ENCODE peak calls at places on chromosomes 7 and 10, in seven cellular contexts. G, D, O, L, M, T and S are unnamed samples.

GRCh38 chr10:103096130-103096529 is 96.9 kb downstream of the NT5C2 start:
- DNase-seq in T (no peak), L (no peak), G (no peak), M (no peak), O (no peak), D (no peak), S (no peak)

GRCh38 chr10:96073722-96074121 is 30.3 kb downstream of the CCNJ start:
- DNase-seq in M (no peak), T (no peak), G (peak), L (no peak), D (no peak), O (no peak), S (no peak)

GRCh38 chr7:157627033-157627432 is 290.2 kb downstream of the DNAJB6 start:
- DNase-seq in T (no peak), O (no peak), M (no peak), L (no peak), G (no peak), D (no peak), S (no peak)

GRCh38 chr7:116139007-116139406 is 71.3 kb upstream of the TES start:
- DNase-seq in O (no peak), M (no peak), G (no peak), L (no peak), T (peak), D (no peak), S (no peak)

GRCh38 chr7:111424768-111425167 is 137.5 kb downstream of the IMMP2L start:
- DNase-seq in D (no peak), T (peak), O (peak), G (peak), L (no peak), M (no peak), S (no peak)

GRCh38 chr7:111532625-111533024 is 29.7 kb downstream of the IMMP2L start:
- DNase-seq in G (no peak), D (peak), T (no peak), L (no peak), O (no peak), M (no peak), S (no peak)

GRCh38 chr7:141649865-141650499 is 52.0 kb downstream of the DENND11 start:
- DNase-seq in G (peak), L (no peak), T (peak), D (peak), O (peak), M (peak), S (no peak)

GRCh38 chr10:119313645-119314044 is 106.3 kb downstream of the GRK5 start:
- DNase-seq in O (no peak), M (no peak), T (no peak), L (peak), G (no peak), D (no peak), S (peak)

GRCh38 chr10:86693289-86693688 is 25.0 kb downstream of the LDB3 start:
- DNase-seq in O (no peak), L (no peak), M (no peak), D (no peak), T (no peak), G (no peak), S (no peak)

GRCh38 chr7:1555046-1555812 is 776 bp downstream of the TMEM184A start:
- DNase-seq in O (peak), T (peak), D (no peak), G (peak), L (no peak), M (no peak), S (no peak)

GRCh38 chr10:16887565-16887964 is 70.3 kb upstream of the RSU1 start:
- DNase-seq in G (peak), L (no peak), O (no peak), T (no peak), D (no peak), M (no peak), S (no peak)

GRCh38 chr10:122072491-122072890 is 83.5 kb downstream of the TACC2 start:
- DNase-seq in L (no peak), O (no peak), G (no peak), M (no peak), T (no peak), D (no peak), S (no peak)

GRCh38 chr10:63236113-63236935 is 103.2 kb downstream of the NRBF2 start:
- DNase-seq in G (peak), O (peak), D (no peak), T (peak), L (no peak), M (no peak), S (no peak)

GRCh38 chr10:131901181-131901829 is 497 bp downstream of the PPP2R2D start:
- DNase-seq in D (no peak), L (peak), M (peak), T (peak), O (no peak), G (no peak), S (peak)

GRCh38 chr7:68246189-68246633 is 1249.6 kb downstream of the TYW1 start:
- DNase-seq in L (no peak), O (no peak), D (peak), T (no peak), G (no peak), M (no peak), S (no peak)

GRCh38 chr7:26497801-26498596 is 206.3 kb downstream of the SNX10 start:
- DNase-seq in L (no peak), T (no peak), G (no peak), O (no peak), M (no peak), D (no peak), S (no peak)

GRCh38 chr7:122802211-122802833 is 83.9 kb downstream of the CADPS2 start:
- DNase-seq in L (no peak), O (no peak), M (no peak), G (no peak), D (peak), T (no peak), S (no peak)

GRCh38 chr7:153588596-153588995 is 463.6 kb upstream of the DPP6 start:
- DNase-seq in M (no peak), G (no peak), O (no peak), L (no peak), D (no peak), T (no peak), S (no peak)

GRCh38 chr10:110556993-110557601 is 10.4 kb upstream of the SMC3 start:
- DNase-seq in T (no peak), D (no peak), G (peak), O (no peak), L (peak), M (peak), S (no peak)

GRCh38 chr7:77313876-77314480 is 102.2 kb downstream of the GSAP start:
- DNase-seq in L (no peak), G (no peak), D (no peak), M (no peak), T (no peak), O (no peak), S (no peak)